ENCODE peak calls at places on chromosomes 1 and 21, in seven cellular contexts. T is transverse colon, V is ovary, W is sigmoid colon, I is A549, S is tibial nerve, O is SK-N-SH. R is an unnamed sample.

GRCh38 chr1:47418681-47419272 is 2.7 kb downstream of the FOXE3 start:
- DNase-seq in I (no peak), S (no peak), O (no peak), W (no peak), T (no peak), V (no peak), R (no peak)

GRCh38 chr21:46191257-46191685 is 7.0 kb upstream of the SPATC1L start:
- DNase-seq in I (no peak), V (peak), W (peak), S (peak), O (peak), T (no peak), R (peak)

GRCh38 chr21:27513016-27513415 is 546.1 kb upstream of the ADAMTS5 start:
- DNase-seq in W (no peak), T (no peak), V (no peak), I (no peak), O (peak), S (no peak), R (no peak)

GRCh38 chr1:67874501-67875111 is 41.3 kb upstream of the GNG12 start:
- DNase-seq in T (no peak), S (no peak), O (no peak), W (no peak), I (no peak), V (no peak), R (no peak)

GRCh38 chr1:43123031-43123430 is 49.1 kb downstream of the EBNA1BP2 start:
- DNase-seq in V (no peak), T (no peak), I (no peak), S (no peak), W (no peak), O (no peak), R (no peak)

GRCh38 chr1:25809283-25809926 is 9.4 kb downstream of the SELENON start:
- DNase-seq in W (no peak), V (no peak), O (no peak), T (no peak), I (no peak), S (no peak), R (peak)

GRCh38 chr1:180909005-180909414 is 3.7 kb upstream of the KIAA1614 start:
- DNase-seq in W (no peak), S (no peak), O (peak), V (no peak), I (no peak), T (no peak), R (no peak)

GRCh38 chr1:183075861-183076260 is 52.6 kb downstream of the LAMC1 start:
- DNase-seq in W (no peak), S (no peak), T (no peak), I (no peak), V (no peak), O (no peak), R (no peak)

GRCh38 chr1:206854401-206855129 is 10.9 kb upstream of the IL20 start:
- DNase-seq in I (no peak), S (no peak), T (no peak), W (no peak), V (no peak), O (no peak), R (peak)

GRCh38 chr1:45569571-45569961 is 14.3 kb upstream of the NASP start:
- DNase-seq in I (no peak), O (no peak), T (no peak), S (no peak), V (no peak), W (no peak), R (no peak)

GRCh38 chr21:45264146-45264918 is 23.4 kb downstream of the POFUT2 start:
- DNase-seq in T (no peak), O (peak), I (no peak), S (no peak), V (peak), W (peak), R (peak)

GRCh38 chr1:187336769-187337168 is 508.0 kb downstream of the PLA2G4A start:
- DNase-seq in V (no peak), S (no peak), W (no peak), I (no peak), T (no peak), O (no peak), R (no peak)

GRCh38 chr1:48219803-48220202 is 2.7 kb upstream of the SLC5A9 start:
- DNase-seq in O (no peak), T (no peak), V (no peak), W (no peak), S (no peak), I (no peak), R (no peak)

GRCh38 chr21:39111928-39112327 is 71.3 kb downstream of the PSMG1 start:
- DNase-seq in O (no peak), I (no peak), S (no peak), V (no peak), T (no peak), W (no peak), R (no peak)

GRCh38 chr1:246814890-246815289 is 90.7 kb downstream of the SCCPDH start:
- DNase-seq in O (no peak), W (no peak), S (no peak), V (no peak), T (no peak), I (no peak), R (no peak)

GRCh38 chr1:222464841-222465210 is 83.1 kb downstream of the HHIPL2 start:
- DNase-seq in W (peak), T (peak), S (no peak), V (peak), O (peak), I (peak), R (peak)

GRCh38 chr1:32273389-32274208 is 18.3 kb upstream of the HDAC1 start:
- DNase-seq in O (no peak), S (no peak), T (peak), V (no peak), W (no peak), I (no peak), R (peak)

GRCh38 chr21:39048064-39048463 is 135.2 kb downstream of the PSMG1 start:
- DNase-seq in T (peak), I (peak), W (peak), S (no peak), V (no peak), O (peak), R (no peak)

GRCh38 chr1:3978928-3979325 is 78.9 kb upstream of the C1orf174 start:
- DNase-seq in I (no peak), V (no peak), T (no peak), O (no peak), W (no peak), S (no peak), R (no peak)

GRCh38 chr1:240942901-240943300 is 330.9 kb upstream of the GREM2 start:
- DNase-seq in S (no peak), O (no peak), T (no peak), I (no peak), W (no peak), V (no peak), R (no peak)

GRCh38 chr1:53091841-53092645 is 30.0 kb downstream of the PODN start:
- DNase-seq in V (no peak), T (no peak), S (no peak), I (no peak), O (no peak), W (no peak), R (peak)

GRCh38 chr1:15617874-15618684 is 821 bp downstream of the DDI2 start:
- DNase-seq in V (no peak), S (no peak), O (peak), W (no peak), I (no peak), T (peak), R (no peak)

GRCh38 chr1:229372251-229372650 is 29.4 kb upstream of the CCSAP start:
- DNase-seq in V (no peak), T (no peak), I (no peak), O (no peak), W (no peak), S (no peak), R (no peak)

GRCh38 chr21:33197546-33197945 is 32.2 kb upstream of the IFNAR2 start:
- DNase-seq in W (no peak), V (no peak), O (no peak), T (no peak), S (no peak), I (no peak), R (peak)

GRCh38 chr1:114490235-114490634 is 20.8 kb downstream of the TRIM33 start:
- DNase-seq in T (no peak), W (no peak), S (no peak), V (no peak), I (no peak), O (no peak), R (no peak)

GRCh38 chr1:59015708-59016107 is 231.9 kb upstream of the JUN start:
- DNase-seq in I (peak), S (no peak), W (no peak), O (no peak), T (no peak), V (no peak), R (no peak)

GRCh38 chr1:197595244-197595904 is 179.9 kb downstream of the DENND1B start:
- DNase-seq in I (no peak), T (no peak), O (no peak), S (no peak), V (no peak), W (no peak), R (no peak)

GRCh38 chr1:231919900-231920299 is 293.3 kb downstream of the DISC1 start:
- DNase-seq in W (no peak), T (no peak), V (no peak), I (no peak), O (peak), S (no peak), R (no peak)

GRCh38 chr1:100034465-100034864 is 64.7 kb downstream of the SLC35A3 start:
- DNase-seq in T (no peak), V (no peak), W (no peak), O (peak), I (peak), S (no peak), R (no peak)

GRCh38 chr1:55214214-55214902 is 806 bp downstream of the USP24 start:
- DNase-seq in V (peak), S (peak), T (peak), O (peak), W (peak), I (peak), R (peak)

GRCh38 chr1:55212349-55213028 is 2.7 kb downstream of the USP24 start:
- DNase-seq in S (no peak), O (no peak), T (no peak), W (no peak), I (no peak), V (no peak), R (no peak)

GRCh38 chr1:55214903-55215193 is 316 bp downstream of the USP24 start:
- DNase-seq in S (no peak), T (peak), W (peak), I (peak), O (peak), V (peak), R (peak)

GRCh38 chr1:55213029-55213884 is 1.9 kb downstream of the USP24 start:
- DNase-seq in S (no peak), O (no peak), W (no peak), T (no peak), I (no peak), V (no peak), R (no peak)

DNA sequence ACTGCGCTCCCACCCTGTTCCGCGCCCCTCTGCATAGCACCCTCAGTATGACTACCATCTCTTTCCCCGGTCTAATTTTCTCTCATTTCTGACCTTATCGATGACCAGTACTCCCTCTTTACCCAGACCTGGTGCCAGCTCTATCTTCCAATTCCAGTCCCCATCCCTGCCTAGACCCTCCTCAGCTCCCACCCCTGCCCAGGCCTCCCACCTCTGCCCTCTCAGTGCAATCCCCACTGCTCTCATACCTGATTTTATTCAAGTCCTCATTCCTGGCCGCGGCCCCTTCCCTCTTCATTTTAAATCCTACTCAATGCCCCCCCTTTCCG is 1.3 kb downstream of the USP24 start:
- DNase-seq in T (no peak), I (no peak), W (peak), O (peak), V (no peak), S (no peak), R (no peak)
- H3K27ac ChIP-seq in T (peak), I (peak), W (peak), O (no peak), V (peak), S (peak), R (peak)

DNA sequence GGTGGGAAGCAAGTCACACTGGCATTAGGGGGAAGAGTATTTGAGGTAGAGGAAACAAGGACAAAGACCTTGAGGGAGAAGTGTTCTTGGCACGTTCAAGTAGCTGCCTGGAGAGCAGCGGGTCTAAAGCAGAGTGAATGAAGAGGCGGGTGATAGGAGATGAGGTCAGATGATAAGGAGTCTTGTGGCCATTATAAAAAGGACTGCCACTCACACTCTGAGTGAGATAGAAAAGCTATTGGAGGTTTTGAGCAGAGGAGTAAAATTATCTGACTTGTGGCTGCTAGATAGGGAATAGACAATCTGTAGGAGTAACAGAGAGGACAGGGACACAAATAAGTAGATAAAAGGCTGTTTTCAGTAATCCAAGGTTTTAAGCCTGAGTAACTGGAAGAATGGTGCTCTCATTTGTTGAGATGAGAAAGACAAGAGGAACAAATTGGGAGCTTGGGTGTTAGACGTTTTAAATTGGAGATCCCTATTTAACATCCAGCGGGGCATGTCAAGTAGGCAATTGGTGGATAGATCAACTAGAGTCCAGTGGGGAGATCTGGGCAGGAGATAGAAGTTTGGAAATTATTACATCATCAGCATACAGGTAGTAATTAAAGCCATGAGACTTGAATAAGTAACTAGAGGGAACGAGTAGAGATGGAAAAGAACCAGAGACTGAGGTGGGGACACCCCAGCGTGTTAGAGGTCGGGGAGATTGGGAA is 43.7 kb downstream of the HENMT1 start:
- DNase-seq in S (no peak), T (no peak), O (no peak), V (no peak), I (no peak), W (no peak), R (no peak)
- TF ChIP-seq EP300 in S (no peak), T (no peak), O (no peak), V (no peak), I (no peak), W (no peak), R (no peak)

GRCh38 chr1:23911924-23912323 is 1.2 kb downstream of the CNR2 start:
- DNase-seq in V (no peak), I (no peak), W (no peak), O (no peak), S (no peak), T (no peak), R (no peak)

GRCh38 chr1:23909412-23909811 is 3.8 kb downstream of the CNR2 start:
- DNase-seq in W (no peak), O (no peak), T (no peak), S (no peak), V (no peak), I (no peak), R (no peak)

GRCh38 chr1:23908453-23909341 is 4.5 kb downstream of the CNR2 start:
- DNase-seq in V (no peak), W (no peak), I (no peak), T (peak), S (no peak), O (no peak), R (no peak)

GRCh38 chr1:23910144-23910543 is 3.0 kb downstream of the CNR2 start:
- DNase-seq in S (no peak), T (no peak), W (no peak), V (no peak), O (no peak), I (no peak), R (no peak)

GRCh38 chr1:23910553-23911246 is 2.5 kb downstream of the CNR2 start:
- DNase-seq in W (no peak), O (no peak), V (no peak), T (no peak), S (no peak), I (no peak), R (no peak)
- H3K27ac ChIP-seq in W (no peak), O (no peak), V (no peak), T (no peak), S (no peak), I (no peak), R (no peak)

GRCh38 chr1:227793948-227794812 is 21.3 kb upstream of the PRSS38 start:
- DNase-seq in S (peak), O (peak), V (peak), I (no peak), T (no peak), W (peak), R (no peak)
- TF ChIP-seq EP300 in S (no peak), O (peak), V (no peak), I (no peak), T (no peak), W (no peak), R (no peak)

GRCh38 chr1:145777357-145778145 is 46.3 kb downstream of the RNF115 start:
- DNase-seq in O (no peak), T (no peak), S (no peak), V (no peak), W (no peak), I (no peak), R (no peak)
- H3K27ac ChIP-seq in O (no peak), T (no peak), S (no peak), V (no peak), W (peak), I (peak), R (no peak)

DNA sequence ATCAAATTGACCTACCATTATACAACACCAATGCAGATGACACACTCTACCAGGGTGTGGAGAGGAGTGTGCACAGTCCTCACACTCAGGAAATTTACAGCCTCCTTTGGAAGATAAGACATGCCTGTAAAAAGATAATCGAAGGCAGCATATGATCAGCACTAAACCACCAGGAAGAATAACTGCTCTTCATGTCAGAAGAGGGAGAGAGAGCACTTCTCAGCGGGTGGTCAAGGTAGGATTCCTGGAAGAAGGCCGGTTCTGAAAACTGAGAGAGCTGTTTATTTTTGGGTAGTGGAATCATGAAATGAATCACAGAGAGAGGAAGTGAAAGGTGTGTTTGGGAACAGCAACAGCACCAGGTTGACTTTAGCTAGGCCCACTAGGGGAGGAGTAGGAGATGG is 14.0 kb upstream of the ZNF697 start:
- DNase-seq in I (no peak), V (no peak), O (no peak), W (no peak), T (peak), S (no peak), R (no peak)
- TF ChIP-seq EP300 in I (no peak), V (no peak), O (no peak), W (no peak), T (no peak), S (no peak), R (no peak)

GRCh38 chr1:116412898-116413297 is 39.9 kb downstream of the ATP1A1 start:
- DNase-seq in V (no peak), T (no peak), W (no peak), S (no peak), O (no peak), I (no peak), R (no peak)

GRCh38 chr1:116413414-116413813 is 40.4 kb downstream of the ATP1A1 start:
- DNase-seq in V (no peak), S (no peak), O (no peak), I (no peak), T (no peak), W (no peak), R (no peak)

GRCh38 chr1:116414364-116414763 is 41.3 kb downstream of the ATP1A1 start:
- DNase-seq in O (no peak), I (no peak), T (no peak), W (no peak), V (no peak), S (no peak), R (no peak)

GRCh38 chr1:116411784-116412479 is 38.9 kb downstream of the ATP1A1 start:
- DNase-seq in O (no peak), V (no peak), W (no peak), I (no peak), S (no peak), T (no peak), R (no peak)

DNA sequence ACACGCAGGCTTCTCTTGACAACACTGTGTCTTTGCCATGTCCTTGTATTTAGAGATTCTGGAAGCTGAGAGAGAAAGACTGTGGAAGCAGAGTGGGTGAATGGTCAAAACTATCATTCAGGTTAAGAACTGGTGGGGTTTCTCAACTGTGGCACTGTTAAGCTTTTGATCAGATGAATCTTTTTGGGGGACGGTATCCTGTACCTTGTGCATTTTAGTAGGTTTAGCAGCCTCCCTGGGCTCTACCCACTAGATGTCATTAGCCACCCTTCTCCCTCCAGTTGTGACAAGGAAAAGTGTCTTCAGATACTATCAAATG is 39.4 kb downstream of the ATP1A1 start:
- DNase-seq in S (no peak), V (no peak), O (no peak), T (no peak), W (no peak), I (no peak), R (no peak)
- H3K27ac ChIP-seq in S (no peak), V (no peak), O (no peak), T (no peak), W (no peak), I (no peak), R (no peak)

GRCh38 chr1:162497723-162498441 is at the start of gene UHMK1:
- DNase-seq in V (peak), S (peak), W (peak), T (peak), I (peak), O (peak), R (peak)
- TF ChIP-seq EP300 in V (no peak), S (no peak), W (no peak), T (no peak), I (no peak), O (no peak), R (no peak)

DNA sequence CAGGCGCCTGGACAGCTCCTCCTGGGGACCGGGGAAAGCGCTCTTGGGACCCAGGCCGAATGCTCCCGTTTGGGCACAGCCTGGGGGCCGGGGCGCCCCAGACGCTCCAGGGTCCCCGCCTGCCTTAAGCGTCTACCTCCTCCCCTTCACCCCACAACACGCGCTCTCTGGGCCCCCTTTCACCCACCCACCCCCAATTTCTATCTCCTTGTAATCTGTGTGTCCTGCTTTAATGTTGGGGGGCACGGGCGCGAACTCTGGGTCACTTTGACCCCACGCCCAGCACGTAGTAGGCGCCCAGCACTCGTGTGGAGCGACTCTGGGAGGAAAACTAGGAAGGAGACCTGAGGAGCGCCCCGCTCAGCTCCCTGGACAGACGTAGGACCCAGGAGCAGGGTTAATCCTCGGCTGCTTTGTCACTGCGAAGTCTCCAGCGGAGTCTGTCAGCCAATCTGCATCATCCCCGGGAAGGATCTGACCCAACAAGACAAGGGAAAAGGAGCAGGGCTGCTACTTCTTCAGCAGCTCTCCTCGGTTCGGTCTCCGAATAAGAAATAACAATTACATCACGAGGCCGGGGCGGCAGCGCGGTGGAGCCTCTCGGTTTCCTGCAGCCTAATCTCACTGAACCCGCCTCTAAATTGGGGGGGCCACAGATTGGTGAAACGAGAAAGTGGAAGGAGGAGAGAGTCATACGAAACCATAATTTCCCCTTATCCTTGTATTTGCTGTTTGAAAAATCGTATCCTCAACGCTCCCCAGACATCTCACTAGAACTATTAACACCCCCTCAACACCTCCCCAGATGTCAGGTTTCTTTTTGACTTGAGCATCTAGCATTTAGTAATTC is 806 bp upstream of the NRIP1 start:
- DNase-seq in V (peak), O (peak), S (peak), W (peak), I (peak), T (peak), R (peak)
- H3K27ac ChIP-seq in V (peak), O (no peak), S (peak), W (peak), I (peak), T (peak), R (peak)

R was measured in stomach.